ENCODE peak calls at places on chromosomes 7 and 10, in four cellular contexts. G is K562, C is A549, R is GM12878. H is an unnamed sample.

GRCh38 chr10:43257210-43258031 is 9.4 kb downstream of the RASGEF1A start:
- DNase-seq in G (no peak), C (no peak), R (no peak), H (no peak)

GRCh38 chr10:131251146-131251541 is 60.4 kb downstream of the TCERG1L start:
- DNase-seq in G (no peak), C (no peak), R (no peak), H (no peak)

GRCh38 chr7:30546596-30546995 is 42.0 kb upstream of the GGCT start:
- DNase-seq in G (no peak), C (no peak), R (no peak), H (no peak)

GRCh38 chr10:69577268-69578232 is 4.3 kb upstream of the NEUROG3 start:
- DNase-seq in G (no peak), C (no peak), R (no peak), H (no peak)

GRCh38 chr10:77355844-77356243 is 281.8 kb downstream of the KCNMA1 start:
- DNase-seq in G (no peak), C (peak), R (no peak), H (no peak)

GRCh38 chr10:82768040-82768439 is 893.0 kb downstream of the NRG3 start:
- DNase-seq in G (no peak), C (no peak), R (no peak), H (no peak)

GRCh38 chr7:26369519-26370385 is 78.1 kb downstream of the SNX10 start:
- DNase-seq in G (peak), C (peak), R (no peak), H (peak)

GRCh38 chr7:124907490-124907889 is 22.1 kb downstream of the POT1 start:
- DNase-seq in G (no peak), C (no peak), R (no peak), H (no peak)

GRCh38 chr10:123269675-123270074 is 115.5 kb downstream of the BUB3 start:
- DNase-seq in G (no peak), C (no peak), R (no peak), H (no peak)

GRCh38 chr7:138259675-138260074 is 183.4 kb downstream of the AKR1D1 start:
- DNase-seq in G (no peak), C (no peak), R (no peak), H (no peak)

GRCh38 chr7:111108526-111108925 is 17.6 kb downstream of the LRRN3 start:
- DNase-seq in G (no peak), C (no peak), R (no peak), H (peak)

GRCh38 chr10:10785627-10786333 is 231.9 kb upstream of the CELF2 start:
- DNase-seq in G (no peak), C (no peak), R (no peak), H (no peak)

GRCh38 chr10:132869621-132870020 is 72.7 kb downstream of the CFAP46 start:
- DNase-seq in G (no peak), C (no peak), R (no peak), H (no peak)

GRCh38 chr10:13842119-13842518 is 255.4 kb downstream of the PRPF18 start:
- DNase-seq in G (no peak), C (no peak), R (no peak), H (no peak)

DNA sequence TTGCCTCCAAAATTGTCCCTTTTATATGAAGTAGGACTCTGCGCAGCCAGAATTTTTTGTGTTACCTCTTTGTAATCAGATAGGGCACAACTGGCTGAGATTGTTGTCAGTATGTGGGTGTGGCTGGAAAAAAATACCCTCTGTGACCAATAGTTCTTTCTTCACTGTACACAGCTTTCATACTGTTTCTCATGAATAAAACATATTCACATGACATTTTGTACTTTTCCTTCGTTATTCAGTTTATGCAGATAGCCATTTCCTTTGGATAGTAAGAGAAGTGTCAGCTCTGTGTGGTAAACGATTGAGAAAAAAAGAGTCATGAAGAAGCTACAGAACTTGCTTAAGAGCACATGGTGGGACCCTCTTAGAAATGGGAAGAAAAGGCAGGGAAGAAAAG is 49.6 kb upstream of the WNT8B start:
- DNase-seq in G (no peak), C (no peak), R (no peak), H (no peak)
- TF ChIP-seq CHD4 in G (no peak), C (no peak), R (no peak), H (no peak)

GRCh38 chr7:100894860-100895700 is 608 bp downstream of the ACHE start:
- DNase-seq in G (peak), C (no peak), R (no peak), H (no peak)
- TF ChIP-seq CHD4 in G (no peak), C (no peak), R (no peak), H (no peak)

GRCh38 chr10:65348637-65349036 is 1577.2 kb upstream of the LRRTM3 start:
- DNase-seq in G (no peak), C (no peak), R (no peak), H (no peak)
- TF ChIP-seq CHD4 in G (no peak), C (no peak), R (no peak), H (no peak)

GRCh38 chr10:68155615-68156205 is 46.4 kb downstream of the MYPN start:
- DNase-seq in G (no peak), C (no peak), R (no peak), H (no peak)
- TF ChIP-seq CHD4 in G (no peak), C (no peak), R (no peak), H (no peak)

DNA sequence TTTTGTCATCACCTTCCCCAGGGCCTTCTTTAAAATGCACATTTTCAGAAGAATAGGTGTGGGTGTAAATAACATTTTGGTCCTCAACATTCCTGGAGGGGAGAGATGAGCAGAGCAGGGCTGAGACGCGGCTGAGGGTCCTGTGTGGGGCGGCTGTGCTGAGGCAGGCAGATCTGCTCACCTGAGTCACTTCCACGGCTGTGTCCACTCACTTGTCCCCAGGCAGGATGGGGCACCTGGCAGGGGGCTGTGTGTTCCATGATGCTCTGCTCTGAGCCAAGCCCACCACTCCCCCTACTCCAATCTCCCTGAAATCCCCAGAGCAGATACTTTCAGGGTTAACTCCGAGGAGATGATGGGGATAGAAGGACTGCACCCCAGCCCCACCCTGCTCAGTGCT is 93.8 kb downstream of the GLRX3 start:
- DNase-seq in G (no peak), C (no peak), R (no peak), H (no peak)
- TF ChIP-seq CHD4 in G (no peak), C (no peak), R (no peak), H (no peak)

GRCh38 chr7:87316097-87316700 is 29.3 kb upstream of the CROT start:
- DNase-seq in G (no peak), C (no peak), R (peak), H (no peak)
- TF ChIP-seq CHD4 in G (no peak), C (no peak), R (no peak), H (no peak)

GRCh38 chr7:35241431-35241830 is 12.5 kb downstream of the TBX20 start:
- DNase-seq in G (no peak), C (no peak), R (no peak), H (no peak)

GRCh38 chr7:35246819-35247218 is 7.1 kb downstream of the TBX20 start:
- DNase-seq in G (no peak), C (no peak), R (no peak), H (no peak)

DNA sequence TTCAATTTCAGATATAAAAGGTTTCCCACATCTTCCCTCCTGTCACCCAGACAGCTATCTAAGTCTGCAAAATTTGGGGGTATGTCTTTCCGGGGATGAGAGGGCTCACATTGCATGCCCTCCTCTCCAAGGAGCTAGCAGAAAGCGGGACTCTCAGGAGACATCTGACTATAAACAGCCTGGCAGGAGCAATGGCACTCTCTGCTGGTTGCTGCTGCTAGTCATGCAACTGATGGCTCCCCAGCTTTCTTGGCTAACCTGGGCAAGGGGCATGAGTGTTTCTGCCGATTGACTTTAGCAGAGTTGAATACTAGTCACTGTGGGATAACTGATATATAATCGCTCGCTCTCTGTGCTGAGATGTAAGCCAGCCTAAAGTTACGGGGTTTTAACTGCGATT is 12.0 kb downstream of the TBX20 start:
- DNase-seq in G (no peak), C (no peak), R (no peak), H (no peak)
- TF ChIP-seq CHD4 in G (no peak), C (no peak), R (no peak), H (no peak)

DNA sequence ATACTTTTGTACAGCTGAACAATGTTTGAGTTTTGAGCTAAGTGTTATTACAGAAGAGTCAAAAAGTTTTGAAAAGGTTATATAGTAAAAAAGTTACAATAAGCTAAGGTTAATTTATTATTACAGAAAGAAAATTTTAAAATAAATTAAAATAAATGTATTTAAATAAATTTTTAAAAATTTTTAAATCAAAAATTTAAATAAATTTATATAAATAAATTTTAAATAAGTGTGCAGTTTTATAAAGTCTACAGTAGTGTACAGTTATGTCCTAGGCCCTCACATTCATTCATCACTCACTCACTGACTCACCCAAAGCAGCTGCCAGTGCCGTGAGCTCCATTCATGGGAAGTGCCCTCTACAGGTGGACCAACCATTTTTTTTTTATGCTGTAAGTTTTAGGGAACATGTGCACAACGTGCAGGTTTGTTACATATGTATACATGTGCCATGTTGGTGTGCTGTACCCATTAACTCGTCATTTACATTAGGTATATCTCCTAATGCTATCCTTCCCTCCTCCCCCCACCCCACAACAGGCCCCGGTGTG is 462.9 kb upstream of the ZMIZ1 start:
- DNase-seq in G (no peak), C (peak), R (no peak), H (peak)
- TF ChIP-seq CHD4 in G (no peak), C (no peak), R (no peak), H (no peak)

H was measured in HepG2.